ENCODE peak calls at places on chromosomes 12 and 14, in seven cellular contexts. E, I, X, C, Y, N and A are unnamed samples.

GRCh38 chr12:119843100-119843499 is 34.0 kb downstream of the CIT start:
- DNase-seq in Y (peak), E (no peak), X (peak), I (peak), N (no peak), C (no peak), A (no peak)

GRCh38 chr14:96405603-96406158 is 13.8 kb downstream of the AK7 start:
- DNase-seq in N (no peak), C (no peak), I (no peak), Y (no peak), X (no peak), E (no peak), A (no peak)

GRCh38 chr12:130965668-130966067 is 12.0 kb downstream of the ADGRD1 start:
- DNase-seq in C (no peak), N (no peak), E (no peak), X (peak), Y (peak), I (peak), A (no peak)

GRCh38 chr12:50572275-50572674 is 67.5 kb downstream of the DIP2B start:
- DNase-seq in Y (peak), I (peak), N (peak), E (no peak), X (peak), C (no peak), A (peak)

GRCh38 chr12:111756681-111757080 is 10.1 kb upstream of the ALDH2 start:
- DNase-seq in X (no peak), I (no peak), C (no peak), E (no peak), Y (no peak), N (no peak), A (no peak)

GRCh38 chr12:68375701-68376469 is 43.7 kb upstream of the MDM1 start:
- DNase-seq in C (no peak), I (peak), X (peak), N (no peak), Y (peak), E (no peak), A (no peak)

GRCh38 chr14:104307246-104307626 is 168.8 kb downstream of the KIF26A start:
- DNase-seq in N (no peak), Y (no peak), I (no peak), C (no peak), X (no peak), E (no peak), A (no peak)

GRCh38 chr14:64191756-64192155 is 102.4 kb downstream of the ESR2 start:
- DNase-seq in I (peak), X (peak), Y (peak), C (no peak), N (no peak), E (no peak), A (peak)

GRCh38 chr14:68842298-68842697 is 49.4 kb upstream of the ZFP36L1 start:
- DNase-seq in Y (no peak), X (no peak), I (no peak), C (no peak), E (no peak), N (no peak), A (no peak)

GRCh38 chr12:77049767-77050353 is 15.5 kb downstream of the E2F7 start:
- DNase-seq in E (no peak), X (peak), N (no peak), Y (peak), C (no peak), I (peak), A (peak)

GRCh38 chr12:93173178-93173957 is 204.4 kb upstream of the NUDT4 start:
- DNase-seq in N (no peak), C (no peak), E (no peak), X (peak), I (peak), Y (peak), A (no peak)

GRCh38 chr12:60072911-60073310 is 477.1 kb downstream of the SLC16A7 start:
- DNase-seq in N (no peak), I (no peak), C (no peak), X (peak), E (no peak), Y (peak), A (peak)

GRCh38 chr12:116454950-116455447 is 104.2 kb upstream of the MAP1LC3B2 start:
- DNase-seq in E (no peak), C (no peak), X (peak), I (peak), N (peak), Y (peak), A (peak)

GRCh38 chr14:56333361-56334279 is 215.4 kb downstream of the PELI2 start:
- DNase-seq in Y (peak), E (no peak), X (peak), N (no peak), C (no peak), I (peak), A (no peak)